ENCODE peak calls at places on chromosome 10, in four cellular contexts. B is HepG2, P is A549, G is endothelial cell of umbilical vein. C is an unnamed sample.

GRCh38 chr10:113735913-113736312 is 15.6 kb upstream of the PLEKHS1 start:
- DNase-seq in B (peak), G (no peak), P (peak), C (peak)

GRCh38 chr10:89494615-89495014 is 40.8 kb downstream of the SLC16A12 start:
- DNase-seq in B (no peak), P (no peak), G (no peak), C (no peak)

GRCh38 chr10:71970331-71970730 is 6.1 kb downstream of the CHST3 start:
- DNase-seq in B (no peak), P (peak), G (no peak), C (peak)

GRCh38 chr10:89894051-89894450 is 192.7 kb downstream of the KIF20B start:
- DNase-seq in G (no peak), B (no peak), P (no peak), C (no peak)

GRCh38 chr10:129219364-129219763 is 247.7 kb upstream of the MGMT start:
- DNase-seq in P (no peak), G (peak), B (no peak), C (no peak)

GRCh38 chr10:110115784-110116520 is 91.5 kb upstream of the MXI1 start:
- DNase-seq in P (no peak), G (no peak), B (no peak), C (no peak)

GRCh38 chr10:98414932-98415709 is at the start of gene PYROXD2:
- DNase-seq in P (peak), G (peak), B (peak), C (peak)

GRCh38 chr10:35270100-35270499 is 66.2 kb upstream of the CCNY start:
- DNase-seq in G (no peak), P (no peak), B (no peak), C (no peak)

GRCh38 chr10:67923551-67923950 is 39.1 kb downstream of the SIRT1 start:
- DNase-seq in G (no peak), B (no peak), P (no peak), C (no peak)

GRCh38 chr10:97179731-97180366 is 5.9 kb downstream of the SLIT1 start:
- DNase-seq in G (no peak), P (no peak), B (peak), C (no peak)

GRCh38 chr10:33337335-33337854 is 2.9 kb upstream of the NRP1 start:
- DNase-seq in B (no peak), P (peak), G (no peak), C (no peak)

GRCh38 chr10:69486922-69487730 is 35.9 kb downstream of the TSPAN15 start:
- DNase-seq in B (no peak), G (no peak), P (no peak), C (no peak)

GRCh38 chr10:88992945-88993537 is 2.4 kb downstream of the FAS start:
- DNase-seq in B (no peak), P (no peak), G (no peak), C (no peak)

GRCh38 chr10:61902448-61903183 is 1.1 kb downstream of the ARID5B start:
- DNase-seq in P (peak), G (peak), B (peak), C (peak)

GRCh38 chr10:7529638-7530037 is 118.8 kb upstream of the SFMBT2 start:
- DNase-seq in P (peak), B (peak), G (no peak), C (peak)

GRCh38 chr10:32982911-32983310 is 24.9 kb upstream of the ITGB1 start:
- DNase-seq in G (no peak), B (no peak), P (no peak), C (no peak)

GRCh38 chr10:624605-625334 is 64.7 kb downstream of the DIP2C start:
- DNase-seq in B (peak), P (no peak), G (no peak), C (peak)

GRCh38 chr10:77673515-77674140 is 36.0 kb upstream of the KCNMA1 start:
- DNase-seq in G (peak), B (no peak), P (no peak), C (peak)

GRCh38 chr10:35307297-35307696 is 29.0 kb upstream of the CCNY start:
- DNase-seq in P (peak), G (no peak), B (no peak), C (no peak)

GRCh38 chr10:74991435-74991834 is 120.0 kb upstream of the SAMD8 start:
- DNase-seq in P (peak), G (no peak), B (peak), C (peak)

GRCh38 chr10:102322914-102323313 is 72.6 kb upstream of the NFKB2 start:
- DNase-seq in B (no peak), G (no peak), P (no peak), C (peak)

GRCh38 chr10:27242951-27243551 is 2.5 kb upstream of the ACBD5 start:
- DNase-seq in B (peak), P (peak), G (peak), C (peak)

GRCh38 chr10:17023386-17024298 is 106.0 kb downstream of the CUBN start:
- DNase-seq in B (peak), P (peak), G (peak), C (peak)

GRCh38 chr10:98150544-98150943 is 16.1 kb downstream of the R3HCC1L start:
- DNase-seq in B (no peak), P (no peak), G (no peak), C (no peak)

DNA sequence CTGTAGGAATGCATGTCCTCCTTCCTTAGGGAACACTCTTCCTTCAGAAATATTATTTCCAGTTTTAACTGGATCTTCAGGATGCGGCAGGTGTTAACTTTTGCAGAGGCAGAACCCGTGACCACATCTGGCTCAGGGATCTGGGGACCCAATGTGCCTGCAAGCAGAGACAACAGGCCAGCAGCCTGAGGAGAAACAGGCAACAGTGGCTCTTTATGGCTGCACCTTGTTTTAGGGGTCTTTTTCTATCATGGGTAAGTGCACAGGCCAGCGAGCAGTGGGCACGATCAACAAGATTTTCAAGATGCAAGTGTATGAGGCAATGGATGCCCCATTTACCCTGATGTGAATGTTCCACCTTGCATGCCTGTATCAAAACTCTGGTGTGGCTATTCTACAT is 497.5 kb upstream of the KLF6 start:
- DNase-seq in G (no peak), P (no peak), B (no peak), C (no peak)
- TF ChIP-seq POLR2A in G (no peak), P (no peak), B (no peak), C (no peak)

GRCh38 chr10:91632671-91633550 is at the start of gene PPP1R3C:
- DNase-seq in G (peak), B (peak), P (peak), C (no peak)
- TF ChIP-seq MYC in G (no peak), B (peak), P (no peak), C (no peak)

DNA sequence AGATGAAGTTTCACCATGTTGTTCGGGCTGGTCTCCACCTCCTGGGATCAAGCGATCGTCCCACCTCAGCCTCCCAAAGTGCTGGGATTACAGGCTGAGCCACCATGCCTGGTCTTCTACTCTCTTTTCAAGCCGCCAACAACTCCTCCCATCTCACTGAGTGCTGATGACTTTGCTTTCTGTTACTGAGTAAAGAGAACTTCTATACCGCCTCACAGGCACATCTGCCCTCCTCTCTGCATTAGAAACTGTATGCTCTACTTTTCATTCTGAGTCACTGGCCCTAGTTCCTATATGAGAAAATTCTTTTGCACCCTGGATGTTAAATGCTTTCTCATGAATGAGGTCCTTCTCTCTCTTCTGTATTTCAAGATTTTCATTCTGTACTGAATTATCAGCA is 2.2 kb upstream of the ZNF239 start:
- DNase-seq in G (no peak), P (no peak), B (no peak), C (no peak)
- TF ChIP-seq MAX in G (no peak), P (no peak), B (no peak), C (no peak)

DNA sequence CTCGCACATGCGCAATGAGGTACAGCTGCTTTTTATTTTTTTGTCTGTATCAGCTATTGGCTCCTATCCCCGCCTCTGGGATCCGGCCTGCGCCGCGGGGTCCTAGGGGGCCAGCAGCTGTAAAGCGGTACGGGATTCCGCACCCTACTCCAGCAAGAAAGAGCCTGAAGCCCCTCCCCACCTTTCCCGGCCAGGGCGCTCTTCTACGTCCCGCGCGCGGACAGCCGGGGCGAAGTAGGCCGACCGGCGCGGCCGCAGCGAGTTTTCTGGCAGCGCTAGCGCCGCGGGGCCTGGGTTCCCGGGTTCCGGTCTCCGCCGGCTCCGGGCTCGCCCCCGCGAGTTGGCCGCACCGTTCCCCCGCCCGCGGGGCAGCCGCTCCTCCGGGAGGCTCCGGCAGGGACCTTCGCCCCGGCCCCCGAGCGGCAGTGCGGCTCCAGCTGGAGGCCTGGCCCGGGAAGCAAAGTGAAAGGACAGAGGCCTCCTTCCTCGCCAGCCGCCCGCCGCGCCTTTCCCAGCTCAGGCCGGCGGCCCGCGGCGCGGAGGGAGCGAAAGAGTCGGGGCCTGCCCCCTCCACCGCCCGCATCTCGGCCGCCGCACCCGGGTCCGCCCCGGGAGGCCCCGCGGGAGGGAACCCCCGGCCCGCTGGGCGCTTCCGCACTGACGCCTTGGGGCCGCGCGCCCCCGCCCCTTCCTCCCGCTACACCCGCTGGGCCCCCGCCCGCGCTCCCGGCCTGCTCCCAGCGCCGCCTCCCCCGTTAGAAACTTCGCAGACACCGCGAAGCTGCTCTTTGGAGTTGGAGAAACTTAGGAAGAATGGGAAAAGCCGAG is 4.7 kb upstream of the SPAG6 start:
- DNase-seq in G (peak), B (peak), P (peak), C (peak)
- TF ChIP-seq POLR2A in G (peak), B (no peak), P (peak), C (peak)

DNA sequence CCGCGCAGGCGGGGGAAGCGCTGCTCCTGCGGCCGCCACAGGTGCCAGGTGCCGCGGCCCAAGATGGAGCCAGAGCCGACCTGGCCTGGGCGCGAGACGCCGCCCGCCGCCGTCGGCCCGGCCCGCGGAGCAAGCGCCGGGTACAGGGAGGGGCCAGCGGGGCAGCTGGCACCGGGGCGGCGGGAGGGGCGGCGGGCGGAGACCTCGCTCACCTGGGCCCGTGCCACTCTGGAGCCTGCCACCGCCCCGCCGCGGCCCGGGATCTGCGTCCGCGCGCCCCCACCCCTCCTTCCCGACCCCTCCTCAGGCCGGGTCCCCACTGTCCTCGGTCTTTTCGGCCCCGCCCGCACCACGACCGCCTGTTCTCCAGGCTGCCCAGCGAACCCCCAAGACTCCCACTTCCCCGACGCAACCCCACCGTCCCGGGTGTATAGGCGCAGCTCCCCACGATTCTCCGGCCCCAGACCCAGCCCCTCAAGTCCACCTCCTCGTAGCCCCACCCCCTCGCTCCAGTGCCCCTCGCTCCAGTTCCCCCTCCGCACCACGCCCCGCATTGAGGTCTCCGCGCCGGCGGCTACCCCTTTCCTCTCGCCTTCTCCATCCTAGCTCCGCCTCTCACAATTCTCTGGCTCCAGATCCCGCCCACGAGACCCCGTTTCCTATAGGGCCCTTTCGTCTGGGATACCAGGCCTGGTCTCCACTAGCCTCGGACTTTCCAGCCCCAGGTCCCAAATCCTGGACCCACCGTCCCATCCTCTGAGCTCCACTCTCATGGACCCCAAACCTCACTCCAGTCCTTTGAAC is at the start of gene GPRIN2:
- DNase-seq in P (no peak), B (no peak), G (no peak), C (no peak)
- TF ChIP-seq MYC in P (no peak), B (no peak), G (no peak), C (no peak)

DNA sequence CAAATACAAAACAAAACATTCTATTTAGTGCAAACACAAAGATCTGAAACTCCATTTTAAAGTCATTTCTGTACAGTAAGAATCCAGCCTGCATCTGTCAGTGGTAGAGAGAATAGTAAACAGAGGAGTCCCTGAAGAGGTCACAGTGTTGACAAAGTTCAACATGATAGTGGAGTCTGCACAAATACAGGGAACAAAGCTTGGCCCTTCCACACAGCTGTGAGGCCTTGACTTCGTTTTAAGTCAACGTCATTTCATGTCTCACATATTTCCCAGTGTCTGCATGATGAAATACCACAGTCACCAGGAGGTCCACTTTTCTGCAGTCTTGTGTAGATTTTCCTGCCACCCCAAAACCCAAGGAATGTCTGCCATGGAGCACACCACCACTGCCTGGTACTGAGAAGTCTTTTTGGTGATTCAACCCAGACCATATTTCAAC is 33.0 kb downstream of the CYP26A1 start:
- DNase-seq in P (peak), B (peak), G (no peak), C (no peak)
- TF ChIP-seq MAX in P (no peak), B (peak), G (no peak), C (no peak)

GRCh38 chr10:44845672-44846071 is 65.5 kb upstream of the TMEM72 start:
- DNase-seq in P (no peak), B (no peak), G (no peak), C (no peak)
- TF ChIP-seq POLR2A in P (no peak), B (no peak), G (no peak), C (no peak)

DNA sequence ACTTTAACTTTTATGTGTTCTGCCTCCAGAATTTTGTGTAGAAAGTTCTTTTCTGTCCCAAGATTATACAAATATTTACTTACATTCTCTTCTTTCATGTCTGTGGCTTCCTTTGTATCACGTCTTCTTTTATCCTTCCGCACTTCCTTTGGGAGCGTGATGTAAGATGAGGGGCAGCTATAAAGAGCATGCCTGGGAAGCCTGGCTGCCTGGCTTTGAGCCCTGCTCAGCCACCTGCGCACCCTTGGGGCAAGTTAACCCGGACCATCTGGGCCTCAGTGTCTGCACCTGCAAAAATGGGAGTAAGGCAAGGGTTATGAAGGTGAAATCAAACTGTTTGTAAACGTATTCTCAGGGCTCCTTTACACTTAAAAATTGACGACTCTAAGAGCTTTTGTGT is 25.2 kb downstream of the PALD1 start:
- DNase-seq in B (no peak), G (no peak), P (no peak), C (no peak)
- TF ChIP-seq MYC in B (no peak), G (no peak), P (no peak), C (no peak)

C was measured in NB4.